ENCODE peak calls at places on chromosome X, in nine cellular contexts. N is ascending aorta; K is H1; S is fibroblast of lung; V is A673; I is cardiac muscle cell; Y is colonic mucosa; R is CD8-positive, alpha-beta T cell; C is hepatocyte. Z is an unnamed sample. For H3K36me3, the result is how much of the 10 kb centered on the place peaks cover.

GRCh38 chrX:87338510-87338909 is 179.1 kb upstream of the KLHL4 start:
- DNase-seq in N (no peak), K (no peak), S (peak), V (peak), I (peak), Y (no peak), R (no peak), C (peak), Z (no peak)

GRCh38 chrX:13774696-13775095 is 40.1 kb downstream of the OFD1 start:
- DNase-seq in N (no peak), K (no peak), S (no peak), V (no peak), I (no peak), Y (no peak), R (no peak), C (no peak), Z (no peak)

GRCh38 chrX:41238543-41238942 is 95.4 kb upstream of the DDX3X start:
- DNase-seq in N (no peak), K (no peak), S (peak), V (peak), I (no peak), Y (no peak), R (no peak), C (no peak), Z (no peak)

GRCh38 chrX:72712094-72712755 is 1.9 kb downstream of the PHKA1 start:
- DNase-seq in N (no peak), K (no peak), S (peak), V (no peak), I (no peak), Y (no peak), R (no peak), C (peak), Z (no peak)

GRCh38 chrX:100208076-100208475 is 202.0 kb downstream of the PCDH19 start:
- DNase-seq in N (no peak), K (no peak), S (no peak), V (no peak), I (no peak), Y (no peak), R (no peak), C (no peak), Z (no peak)

GRCh38 chrX:25068340-25068739 is 52.6 kb upstream of the ARX start:
- DNase-seq in N (no peak), K (no peak), S (no peak), V (no peak), I (no peak), Y (no peak), R (no peak), C (no peak), Z (no peak)

GRCh38 chrX:136209016-136209738 is 42.0 kb downstream of the MAP7D3 start:
- DNase-seq in N (peak), K (no peak), S (peak), V (peak), I (peak), Y (peak), R (peak), C (peak), Z (peak)

GRCh38 chrX:39487166-39488006 is 610.4 kb downstream of the BCOR start:
- DNase-seq in N (no peak), K (no peak), S (no peak), V (peak), I (no peak), Y (no peak), R (no peak), C (no peak), Z (no peak)

GRCh38 chrX:75603833-75604232 is 81.0 kb upstream of the ZDHHC15 start:
- DNase-seq in N (no peak), K (no peak), S (peak), V (peak), I (peak), Y (no peak), R (no peak), C (peak), Z (no peak)

GRCh38 chrX:45850197-45850774 is 649.6 kb upstream of the DIPK2B start:
- DNase-seq in N (no peak), K (no peak), S (peak), V (peak), I (peak), Y (peak), R (peak), C (peak), Z (no peak)

GRCh38 chrX:46666831-46667230 is 92.1 kb downstream of the SLC9A7 start:
- DNase-seq in N (no peak), K (no peak), S (no peak), V (no peak), I (no peak), Y (no peak), R (no peak), C (no peak), Z (no peak)

GRCh38 chrX:103818844-103819243 is 13.2 kb downstream of the RAB9B start:
- DNase-seq in N (no peak), K (no peak), S (no peak), V (no peak), I (no peak), Y (no peak), R (no peak), C (peak), Z (no peak)

GRCh38 chrX:153952373-153953026 is 8.1 kb upstream of the RENBP start:
- DNase-seq in N (no peak), K (no peak), S (no peak), V (no peak), I (no peak), Y (no peak), R (no peak), C (no peak), Z (no peak)

GRCh38 chrX:104084534-104085277 is 8.7 kb upstream of the TMSB15C start:
- DNase-seq in N (no peak), K (no peak), S (no peak), V (peak), I (no peak), Y (no peak), R (no peak), C (no peak), Z (no peak)

GRCh38 chrX:42384956-42385355 is 393.0 kb downstream of the PPP1R2C start:
- DNase-seq in N (no peak), K (no peak), S (no peak), V (peak), I (no peak), Y (no peak), R (no peak), C (no peak), Z (no peak)

GRCh38 chrX:114959729-114960128 is 57.7 kb downstream of the IL13RA2 start:
- DNase-seq in N (no peak), K (no peak), S (peak), V (peak), I (peak), Y (no peak), R (no peak), C (peak), Z (no peak)

GRCh38 chrX:19137064-19137463 is 14.8 kb upstream of the ADGRG2 start:
- DNase-seq in N (no peak), K (no peak), S (no peak), V (peak), I (no peak), Y (no peak), R (no peak), C (no peak), Z (no peak)

GRCh38 chrX:139930923-139931645 is 1.8 kb downstream of the ATP11C start:
- DNase-seq in N (no peak), K (no peak), S (peak), V (no peak), I (peak), Y (peak), R (peak), C (peak), Z (peak)

GRCh38 chrX:123988423-123989116 is 27.1 kb downstream of the STAG2 start:
- DNase-seq in N (no peak), K (no peak), S (no peak), V (no peak), I (no peak), Y (no peak), R (no peak), C (no peak), Z (no peak)

GRCh38 chrX:6614516-6614915 is 79.6 kb upstream of the VCX3A start:
- DNase-seq in N (no peak), K (no peak), S (no peak), V (no peak), I (no peak), Y (no peak), R (no peak), C (no peak), Z (no peak)

GRCh38 chrX:136954930-136955329 is 74.4 kb upstream of the RBMX start:
- DNase-seq in N (no peak), K (no peak), S (peak), V (peak), I (peak), Y (no peak), R (no peak), C (peak), Z (no peak)

GRCh38 chrX:115268421-115268820 is 21.1 kb upstream of the LUZP4 start:
- DNase-seq in N (no peak), K (no peak), S (no peak), V (peak), I (peak), Y (no peak), R (no peak), C (peak), Z (no peak)

GRCh38 chrX:115344885-115345653 is 55.6 kb downstream of the LUZP4 start:
- DNase-seq in N (peak), K (peak), S (peak), V (peak), I (peak), Y (peak), R (no peak), C (peak), Z (peak)

GRCh38 chrX:72536542-72536941 is 36.1 kb downstream of the HDAC8 start:
- DNase-seq in N (no peak), K (no peak), S (no peak), V (no peak), I (no peak), Y (no peak), R (no peak), C (no peak), Z (peak)

GRCh38 chrX:109812236-109812635 is 79.2 kb upstream of the ACSL4 start:
- DNase-seq in N (no peak), K (no peak), S (no peak), V (no peak), I (peak), Y (no peak), R (no peak), C (peak), Z (no peak)

GRCh38 chrX:131783555-131784338 is 239.4 kb upstream of the STK26 start:
- DNase-seq in N (peak), K (no peak), S (peak), V (peak), I (no peak), Y (peak), R (no peak), C (no peak), Z (no peak)

GRCh38 chrX:31266172-31267076 is 194.6 kb upstream of the FTHL17 start:
- DNase-seq in N (peak), K (no peak), S (peak), V (peak), I (peak), Y (peak), R (peak), C (peak), Z (peak)

GRCh38 chrX:108473979-108474378 is 34.3 kb downstream of the COL4A5 start:
- DNase-seq in N (no peak), K (no peak), S (no peak), V (no peak), I (no peak), Y (no peak), R (no peak), C (no peak), Z (no peak)

GRCh38 chrX:110004210-110004609 is 1.3 kb downstream of the TMEM164 start:
- DNase-seq in N (no peak), K (no peak), S (no peak), V (no peak), I (no peak), Y (peak), R (no peak), C (peak), Z (peak)

GRCh38 chrX:123833387-123833786 is 26.5 kb upstream of the XIAP start:
- DNase-seq in N (peak), K (peak), S (peak), V (peak), I (peak), Y (peak), R (peak), C (peak), Z (no peak)

GRCh38 chrX:20067709-20068315 is 48.9 kb downstream of the MAP7D2 start:
- DNase-seq in N (peak), K (no peak), S (peak), V (peak), I (no peak), Y (peak), R (no peak), C (peak), Z (peak)

GRCh38 chrX:72554448-72555140 is 18.0 kb downstream of the HDAC8 start:
- DNase-seq in N (peak), K (peak), S (no peak), V (peak), I (peak), Y (peak), R (no peak), C (peak), Z (no peak)

GRCh38 chrX:110407910-110408545 is 49.4 kb downstream of the RTL9 start:
- DNase-seq in N (no peak), K (no peak), S (no peak), V (peak), I (peak), Y (peak), R (peak), C (peak), Z (no peak)

GRCh38 chrX:21806691-21807090 is 32.7 kb upstream of the MBTPS2 start:
- DNase-seq in N (no peak), K (no peak), S (peak), V (peak), I (no peak), Y (no peak), R (no peak), C (no peak), Z (no peak)

GRCh38 chrX:16665089-16665488 is 15.1 kb downstream of the S100G start:
- DNase-seq in N (no peak), K (no peak), S (peak), V (peak), I (no peak), Y (no peak), R (no peak), C (no peak), Z (no peak)

GRCh38 chrX:31706456-31706855 is 634.6 kb upstream of the FTHL17 start:
- DNase-seq in N (no peak), K (no peak), S (peak), V (peak), I (no peak), Y (no peak), R (no peak), C (peak), Z (no peak)

GRCh38 chrX:87064522-87064921 is 453.1 kb upstream of the KLHL4 start:
- DNase-seq in N (no peak), K (no peak), S (peak), V (no peak), I (no peak), Y (no peak), R (no peak), C (no peak), Z (no peak)

GRCh38 chrX:151712253-151712652 is 3.6 kb upstream of the FATE1 start:
- DNase-seq in N (no peak), K (no peak), S (no peak), V (no peak), I (no peak), Y (no peak), R (no peak), C (no peak), Z (no peak)

GRCh38 chrX:118562574-118563164 is 67.1 kb downstream of the DOCK11 start:
- DNase-seq in N (no peak), K (no peak), S (peak), V (no peak), I (no peak), Y (no peak), R (no peak), C (no peak), Z (no peak)

GRCh38 chrX:118569676-118570075 is 74.1 kb downstream of the DOCK11 start:
- DNase-seq in N (no peak), K (no peak), S (peak), V (no peak), I (no peak), Y (no peak), R (no peak), C (no peak), Z (no peak)

GRCh38 chrX:118565853-118566252 is 70.2 kb downstream of the DOCK11 start:
- DNase-seq in N (no peak), K (no peak), S (no peak), V (no peak), I (no peak), Y (no peak), R (no peak), C (no peak), Z (no peak)

GRCh38 chrX:118564498-118564897 is 68.9 kb downstream of the DOCK11 start:
- DNase-seq in N (no peak), K (no peak), S (no peak), V (no peak), I (no peak), Y (no peak), R (no peak), C (no peak), Z (no peak)

DNA sequence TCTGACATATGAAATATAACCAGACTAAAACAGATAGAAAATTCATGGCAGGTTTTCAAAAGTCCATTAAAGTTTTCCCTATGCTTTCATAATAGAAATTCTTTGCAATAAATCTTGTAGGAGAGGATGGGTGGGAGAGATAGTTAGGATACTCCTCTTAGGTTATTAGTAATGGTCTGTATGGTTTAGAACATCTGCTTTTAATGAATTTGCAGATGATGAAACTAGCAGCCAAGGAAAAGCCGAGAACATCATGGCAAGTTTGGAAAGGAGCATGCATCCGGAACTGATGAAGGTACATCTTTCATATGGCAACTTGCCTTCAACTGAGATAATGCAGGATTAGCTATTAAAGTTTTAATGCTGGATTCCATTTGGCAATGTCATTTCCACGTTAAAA is 70.7 kb downstream of the DOCK11 start:
- DNase-seq in N (no peak), K (no peak), S (peak), V (peak), I (no peak), Y (no peak), R (no peak), C (no peak), Z (no peak)
- H3K36me3 ChIP-seq in N (under half), K (under half), S (under half), V (under half), I (under half), Y (under half), R (under half), C (under half), Z (under half)

DNA sequence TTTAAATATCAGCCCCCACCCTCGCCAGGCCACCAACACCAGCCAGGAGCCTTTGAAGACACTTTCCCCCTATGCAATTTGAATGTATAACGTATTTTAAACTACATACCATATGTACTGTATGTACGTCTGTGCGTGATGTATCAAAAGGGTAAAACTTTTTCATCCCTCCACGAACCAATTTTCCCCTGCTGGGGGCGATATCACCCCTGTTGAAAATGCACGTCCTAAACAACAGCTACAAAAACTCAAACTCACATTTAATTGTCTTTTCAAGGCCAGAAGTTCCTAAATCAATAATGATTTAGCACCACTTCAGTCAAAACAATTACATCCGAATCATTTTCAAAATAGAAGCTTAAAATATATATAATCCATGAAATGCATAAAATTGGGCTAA is 1.4 kb downstream of the VEGFD start:
- DNase-seq in N (no peak), K (no peak), S (no peak), V (no peak), I (peak), Y (no peak), R (no peak), C (no peak), Z (no peak)
- TF ChIP-seq CTCF in N (no peak), K (peak), S (peak), V (peak), I (no peak), Y (no peak), R (no peak), C (no peak), Z (no peak)

GRCh38 chrX:48997455-48997854 is 4.6 kb downstream of the GRIPAP1 start:
- DNase-seq in N (no peak), K (no peak), S (no peak), V (no peak), I (no peak), Y (no peak), R (no peak), C (no peak), Z (no peak)

GRCh38 chrX:48989483-48989882 is 12.6 kb downstream of the GRIPAP1 start:
- DNase-seq in N (no peak), K (no peak), S (no peak), V (no peak), I (no peak), Y (no peak), R (no peak), C (no peak), Z (no peak)

GRCh38 chrX:48997865-48998264 is 4.2 kb downstream of the GRIPAP1 start:
- DNase-seq in N (no peak), K (no peak), S (no peak), V (no peak), I (no peak), Y (no peak), R (no peak), C (no peak), Z (no peak)

GRCh38 chrX:48996969-48997368 is 5.1 kb downstream of the GRIPAP1 start:
- DNase-seq in N (no peak), K (no peak), S (no peak), V (no peak), I (peak), Y (no peak), R (peak), C (no peak), Z (no peak)

GRCh38 chrX:48992341-48992740 is 9.7 kb downstream of the GRIPAP1 start:
- DNase-seq in N (no peak), K (no peak), S (no peak), V (no peak), I (no peak), Y (no peak), R (no peak), C (no peak), Z (no peak)
- H3K36me3 ChIP-seq in N (under half), K (under half), S (under half), V (under half), I (under half), Y (under half), R (under half), C (under half), Z (under half)

GRCh38 chrX:133924548-133924947 is 60.8 kb downstream of the GPC3 start:
- DNase-seq in N (no peak), K (no peak), S (no peak), V (no peak), I (no peak), Y (no peak), R (no peak), C (no peak), Z (no peak)

GRCh38 chrX:133928365-133928764 is 57.0 kb downstream of the GPC3 start:
- DNase-seq in N (no peak), K (no peak), S (no peak), V (no peak), I (no peak), Y (no peak), R (no peak), C (no peak), Z (no peak)

GRCh38 chrX:133929836-133930464 is 55.4 kb downstream of the GPC3 start:
- DNase-seq in N (no peak), K (no peak), S (no peak), V (no peak), I (no peak), Y (no peak), R (no peak), C (no peak), Z (no peak)

GRCh38 chrX:133926099-133926498 is 59.3 kb downstream of the GPC3 start:
- DNase-seq in N (no peak), K (no peak), S (no peak), V (no peak), I (no peak), Y (no peak), R (no peak), C (no peak), Z (no peak)

DNA sequence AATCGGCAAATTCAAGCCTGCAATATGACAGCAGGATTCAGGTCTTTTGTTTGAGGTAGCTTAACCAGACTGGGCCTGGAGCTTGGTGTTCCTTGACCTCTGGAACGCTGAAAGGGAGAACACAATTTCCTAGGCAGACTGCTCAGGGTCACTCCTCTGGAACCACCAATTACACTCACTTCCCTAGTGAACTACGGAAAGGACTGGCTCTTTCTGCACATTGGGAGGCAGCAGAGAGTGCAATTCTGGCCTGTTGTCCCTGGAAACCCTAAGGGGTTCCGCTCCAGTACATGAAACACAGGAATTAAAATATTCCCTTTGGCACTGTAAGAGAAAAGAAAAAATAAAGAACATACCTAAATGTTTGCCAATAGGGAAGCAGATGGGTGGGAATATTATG is 58.6 kb downstream of the GPC3 start:
- DNase-seq in N (no peak), K (no peak), S (no peak), V (no peak), I (no peak), Y (no peak), R (no peak), C (no peak), Z (no peak)
- TF ChIP-seq CTCF in N (no peak), K (peak), S (no peak), V (no peak), I (no peak), Y (no peak), R (no peak), C (peak), Z (no peak)

GRCh38 chrX:74277846-74278245 is 26.1 kb upstream of the ZCCHC13 start:
- DNase-seq in N (no peak), K (no peak), S (no peak), V (no peak), I (no peak), Y (no peak), R (no peak), C (no peak), Z (no peak)
- H3K36me3 ChIP-seq in N (half or more), K (half or more), S (under half), V (half or more), I (under half), Y (under half), R (under half), C (under half), Z (half or more)

GRCh38 chrX:10326578-10326977 is 169.8 kb downstream of the CLCN4 start:
- DNase-seq in N (no peak), K (no peak), S (no peak), V (peak), I (no peak), Y (no peak), R (no peak), C (no peak), Z (peak)
- TF ChIP-seq CTCF in N (no peak), K (peak), S (peak), V (peak), I (peak), Y (no peak), R (no peak), C (peak), Z (peak)

Z was measured in heart right ventricle.